ENCODE peak calls at places on chromosome 14, in seven cellular contexts. Z is GM13976, R is mesothelial cell of epicardium, L is NB4, M is lung, Y is Peyer's patch, D is A549. I is an unnamed sample.

GRCh38 chr14:56590535-56590951 is 10.9 kb downstream of the TMEM260 start:
- DNase-seq in M (no peak), D (no peak), Y (no peak), R (no peak), Z (no peak), L (no peak), I (no peak)

GRCh38 chr14:101006008-101006407 is 102.5 kb upstream of the RTL1 start:
- DNase-seq in L (peak; percentile 36), M (no peak), Z (no peak), R (peak; percentile 36), D (no peak), Y (no peak), I (no peak)

GRCh38 chr14:98593361-98593761 is 678.6 kb downstream of the BCL11B start:
- DNase-seq in Z (no peak), M (peak; percentile 20), L (no peak), Y (no peak), D (no peak), R (no peak), I (no peak)

GRCh38 chr14:79510659-79511058 is 700.6 kb downstream of the DIO2 start:
- DNase-seq in L (no peak), R (no peak), Z (no peak), M (no peak), D (no peak), Y (no peak), I (no peak)

GRCh38 chr14:35347323-35348043 is 55.3 kb downstream of the PSMA6 start:
- DNase-seq in Y (peak; percentile 54), D (no peak), Z (no peak), R (no peak), L (peak; percentile 76), M (no peak), I (no peak)

GRCh38 chr14:38105106-38105702 is 102.5 kb upstream of the SSTR1 start:
- DNase-seq in Z (no peak), M (no peak), L (no peak), R (no peak), D (no peak), Y (no peak), I (no peak)

GRCh38 chr14:95173518-95173917 is 16.2 kb upstream of the DICER1 start:
- DNase-seq in D (no peak), L (peak; percentile 56), M (no peak), Z (no peak), Y (no peak), R (no peak), I (no peak)

GRCh38 chr14:23436327-23437141 is 1.1 kb upstream of the MYH7 start:
- DNase-seq in Y (peak; percentile 28), D (no peak), L (no peak), Z (no peak), R (peak; percentile 38), M (no peak), I (no peak)

GRCh38 chr14:70098257-70098809 is 90.4 kb downstream of the SLC8A3 start:
- DNase-seq in L (peak; percentile 1), Z (no peak), M (no peak), Y (no peak), D (no peak), R (no peak), I (no peak)

GRCh38 chr14:63910593-63911363 is 58.0 kb downstream of the SYNE2 start:
- DNase-seq in D (no peak), L (no peak), Y (no peak), Z (no peak), M (no peak), R (no peak), I (no peak)

GRCh38 chr14:87088588-87088987 is 904.4 kb downstream of the GALC start:
- DNase-seq in M (no peak), R (no peak), D (no peak), Y (no peak), Z (no peak), L (no peak), I (no peak)

GRCh38 chr14:89344871-89345270 is 72.2 kb downstream of the FOXN3 start:
- DNase-seq in D (no peak), Y (no peak), M (no peak), R (no peak), L (no peak), Z (no peak), I (no peak)

GRCh38 chr14:67420102-67420739 is 8.3 kb upstream of the PLEK2 start:
- DNase-seq in L (peak; percentile 62), Z (peak; percentile 44), Y (peak; percentile 66), D (no peak), R (no peak), M (no peak), I (no peak)

GRCh38 chr14:68977741-68978549 is 1.2 kb downstream of the ACTN1 start:
- DNase-seq in Z (peak; percentile 52), L (peak; percentile 94), R (peak; percentile 70), M (peak; percentile 61), D (peak; percentile 67), Y (peak; percentile 74), I (peak; percentile 99)

GRCh38 chr14:77347746-77348145 is 26.9 kb downstream of the GSTZ1 start:
- DNase-seq in R (no peak), Z (peak; percentile 43), M (no peak), D (no peak), Y (no peak), L (peak; percentile 73), I (no peak)

GRCh38 chr14:95507174-95507573 is 9.3 kb downstream of the SYNE3 start:
- DNase-seq in D (no peak), Z (no peak), R (no peak), M (peak; percentile 65), L (peak; percentile 95), Y (peak; percentile 69), I (peak; percentile 92)

GRCh38 chr14:98189521-98189920 is 1082.5 kb downstream of the BCL11B start:
- DNase-seq in Z (no peak), D (no peak), L (no peak), R (no peak), M (no peak), Y (peak; percentile 70), I (no peak)

GRCh38 chr14:76250345-76250744 is 98.6 kb downstream of the GPATCH2L start:
- DNase-seq in R (no peak), Z (no peak), M (no peak), D (no peak), L (no peak), Y (no peak), I (no peak)

GRCh38 chr14:59221558-59221957 is 33.1 kb downstream of the DAAM1 start:
- DNase-seq in R (no peak), M (no peak), L (no peak), Z (no peak), Y (no peak), D (no peak), I (no peak)

DNA sequence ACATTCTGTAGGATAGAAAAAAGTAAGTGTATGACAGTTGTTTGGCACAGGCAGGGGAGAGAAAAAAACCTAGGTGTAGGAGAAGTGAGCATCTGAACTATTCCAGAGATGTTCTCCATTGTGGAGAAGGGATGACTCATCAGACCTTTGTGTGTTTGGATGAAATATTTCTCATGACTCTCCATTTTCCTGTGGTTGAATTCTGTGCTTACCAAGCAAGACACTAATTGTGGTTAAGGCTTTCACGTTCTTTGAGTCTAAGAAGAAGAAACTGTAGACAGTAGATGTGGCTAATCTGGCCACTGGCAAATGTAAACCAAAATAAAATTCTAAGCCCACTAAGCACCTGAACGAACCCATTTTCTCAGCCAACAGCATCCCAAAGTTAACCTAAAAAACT is 107.9 kb upstream of the GZMB start:
- DNase-seq in Z (no peak), L (no peak), M (no peak), R (no peak), Y (no peak), D (no peak), I (no peak)
- TF ChIP-seq CTCF in Z (no peak), L (no peak), M (no peak), R (no peak), Y (no peak), D (no peak), I (no peak)

GRCh38 chr14:73761621-73762355 is 47.6 kb upstream of the PNMA1 start:
- DNase-seq in M (no peak), Z (no peak), L (peak; percentile 44), D (no peak), R (no peak), Y (no peak), I (no peak)

GRCh38 chr14:73759183-73759713 is 45.1 kb upstream of the PNMA1 start:
- DNase-seq in Z (peak; percentile 66), M (peak; percentile 61), L (peak; percentile 75), D (no peak), R (peak; percentile 69), Y (peak; percentile 78), I (no peak)

GRCh38 chr14:73760598-73761586 is 46.7 kb upstream of the PNMA1 start:
- DNase-seq in D (no peak), R (no peak), Y (no peak), M (no peak), Z (no peak), L (no peak), I (no peak)

GRCh38 chr14:73758392-73759182 is 44.4 kb upstream of the PNMA1 start:
- DNase-seq in M (peak; percentile 68), L (peak; percentile 93), D (peak; percentile 97), Y (peak; percentile 91), Z (peak; percentile 76), R (peak; percentile 76), I (peak; percentile 92)

GRCh38 chr14:73759714-73760597 is 45.8 kb upstream of the PNMA1 start:
- DNase-seq in Y (peak; percentile 99), Z (peak; percentile 94), R (peak; percentile 96), L (peak; percentile 99), M (peak; percentile 96), D (peak; percentile 95), I (peak; percentile 98)
- TF ChIP-seq CTCF in Y (peak; percentile 41), Z (no peak), R (no peak), L (no peak), M (no peak), D (no peak), I (peak; percentile 18)

GRCh38 chr14:94128216-94128839 is 1.1 kb downstream of the IFI27L2 start:
- DNase-seq in D (no peak), Y (no peak), M (no peak), R (no peak), Z (no peak), L (no peak), I (no peak)

GRCh38 chr14:94127330-94127729 is 2.1 kb downstream of the IFI27L2 start:
- DNase-seq in R (no peak), Y (peak; percentile 22), D (no peak), L (no peak), M (no peak), Z (no peak), I (no peak)

GRCh38 chr14:94126800-94127199 is 2.6 kb downstream of the IFI27L2 start:
- DNase-seq in L (no peak), M (no peak), D (no peak), Z (no peak), R (no peak), Y (no peak), I (no peak)

GRCh38 chr14:94129758-94130414 is 482 bp upstream of the IFI27L2 start:
- DNase-seq in D (peak; percentile 54), Y (no peak), L (peak; percentile 37), R (no peak), M (no peak), Z (peak; percentile 40), I (no peak)

GRCh38 chr14:94129111-94129757 is at the start of gene IFI27L2:
- DNase-seq in M (peak; percentile 55), Y (peak; percentile 89), D (peak; percentile 90), Z (peak; percentile 95), L (peak; percentile 79), R (no peak), I (no peak)
- TF ChIP-seq CTCF in M (peak; percentile 11), Y (peak; percentile 49), D (no peak), Z (peak; percentile 8), L (no peak), R (peak; percentile 20), I (peak; percentile 19)

DNA sequence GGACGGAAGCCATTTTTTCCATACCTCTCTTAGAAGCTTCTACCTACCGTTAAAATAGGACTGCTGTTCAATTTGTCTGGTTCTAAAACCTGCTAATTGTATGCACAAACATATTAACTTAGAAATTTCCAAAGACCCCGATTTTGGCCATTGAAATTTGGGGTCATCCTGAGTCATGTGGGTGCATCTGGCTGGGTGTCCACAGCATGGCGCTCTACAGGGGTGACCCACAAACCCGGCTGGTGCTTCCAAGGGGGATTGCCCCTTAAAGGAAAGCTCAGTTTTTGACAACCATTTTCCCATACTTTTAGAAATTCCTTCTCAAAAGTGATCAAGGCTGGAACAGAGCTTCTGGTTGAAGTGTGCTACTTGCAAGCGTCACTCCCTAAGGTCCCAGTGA is 83.9 kb upstream of the EIF5 start:
- DNase-seq in R (no peak), D (no peak), M (no peak), Z (no peak), L (no peak), Y (no peak), I (peak; percentile 34)
- TF ChIP-seq CTCF in R (no peak), D (no peak), M (no peak), Z (no peak), L (no peak), Y (no peak), I (no peak)